ENCODE peak calls at places on chromosome 2, in ten cellular contexts. One of them, this sample, is unnamed.

GRCh38 chr2:229343661-229344060 is 72.6 kb upstream of the PID1 start:
- DNase-seq in T1000: no peak
- DNase-seq in iPS DF 19.7: no peak
- DNase-seq in T-cell: no peak
- DNase-seq in fibroblast of lung: no peak
- DNase-seq in HTR-8/SVneo: no peak
- DNase-seq in ELR: no peak
- DNase-seq in frontal cortex: no peak
- DNase-seq in activated CD4-positive, alpha-beta T cell treated with anti-CD3 and anti-CD28 coated beads, Interleukin-2, amount 50 U/mL, for 48 hours: no peak
- DNase-seq in lower leg skin: no peak
- DNase-seq in this sample: peak; percentile 48

GRCh38 chr2:123518387-123518786 is 506.7 kb upstream of the CNTNAP5 start:
- DNase-seq in fibroblast of lung: peak; percentile 50
- DNase-seq in T-cell: no peak
- DNase-seq in lower leg skin: no peak
- DNase-seq in iPS DF 19.7: no peak
- DNase-seq in ELR: peak; percentile 36
- DNase-seq in activated CD4-positive, alpha-beta T cell treated with anti-CD3 and anti-CD28 coated beads, Interleukin-2, amount 50 U/mL, for 48 hours: no peak
- DNase-seq in HTR-8/SVneo: no peak
- DNase-seq in T1000: no peak
- DNase-seq in frontal cortex: no peak
- DNase-seq in this sample: peak; percentile 56

GRCh38 chr2:20580690-20581437 is 70.0 kb downstream of the HS1BP3 start:
- DNase-seq in frontal cortex: no peak
- DNase-seq in T-cell: no peak
- DNase-seq in T1000: no peak
- DNase-seq in ELR: peak; percentile 60
- DNase-seq in fibroblast of lung: no peak
- DNase-seq in iPS DF 19.7: no peak
- DNase-seq in HTR-8/SVneo: no peak
- DNase-seq in activated CD4-positive, alpha-beta T cell treated with anti-CD3 and anti-CD28 coated beads, Interleukin-2, amount 50 U/mL, for 48 hours: no peak
- DNase-seq in lower leg skin: no peak
- DNase-seq in this sample: no peak

GRCh38 chr2:118738524-118739308 is 108.7 kb downstream of the EN1 start:
- DNase-seq in T1000: no peak
- DNase-seq in fibroblast of lung: peak; percentile 97
- DNase-seq in frontal cortex: no peak
- DNase-seq in ELR: peak; percentile 95
- DNase-seq in activated CD4-positive, alpha-beta T cell treated with anti-CD3 and anti-CD28 coated beads, Interleukin-2, amount 50 U/mL, for 48 hours: no peak
- DNase-seq in T-cell: no peak
- DNase-seq in HTR-8/SVneo: peak; percentile 31
- DNase-seq in iPS DF 19.7: peak; percentile 25
- DNase-seq in lower leg skin: peak; percentile 86
- DNase-seq in this sample: peak; percentile 90

GRCh38 chr2:66305714-66306113 is 129.2 kb upstream of the MEIS1 start:
- DNase-seq in HTR-8/SVneo: no peak
- DNase-seq in iPS DF 19.7: no peak
- DNase-seq in T1000: no peak
- DNase-seq in activated CD4-positive, alpha-beta T cell treated with anti-CD3 and anti-CD28 coated beads, Interleukin-2, amount 50 U/mL, for 48 hours: no peak
- DNase-seq in lower leg skin: peak; percentile 93
- DNase-seq in fibroblast of lung: peak; percentile 89
- DNase-seq in ELR: no peak
- DNase-seq in frontal cortex: peak; percentile 21
- DNase-seq in T-cell: no peak
- DNase-seq in this sample: peak; percentile 62

GRCh38 chr2:181752301-181752700 is 72.0 kb upstream of the NEUROD1 start:
- DNase-seq in frontal cortex: no peak
- DNase-seq in HTR-8/SVneo: no peak
- DNase-seq in fibroblast of lung: no peak
- DNase-seq in T1000: no peak
- DNase-seq in iPS DF 19.7: no peak
- DNase-seq in T-cell: no peak
- DNase-seq in lower leg skin: no peak
- DNase-seq in ELR: no peak
- DNase-seq in activated CD4-positive, alpha-beta T cell treated with anti-CD3 and anti-CD28 coated beads, Interleukin-2, amount 50 U/mL, for 48 hours: no peak
- DNase-seq in this sample: peak; percentile 28

GRCh38 chr2:72989770-72990556 is 72.6 kb downstream of the EMX1 start:
- DNase-seq in fibroblast of lung: peak; percentile 21
- DNase-seq in HTR-8/SVneo: no peak
- DNase-seq in T1000: no peak
- DNase-seq in T-cell: no peak
- DNase-seq in iPS DF 19.7: no peak
- DNase-seq in frontal cortex: no peak
- DNase-seq in ELR: no peak
- DNase-seq in lower leg skin: peak; percentile 82
- DNase-seq in activated CD4-positive, alpha-beta T cell treated with anti-CD3 and anti-CD28 coated beads, Interleukin-2, amount 50 U/mL, for 48 hours: no peak
- DNase-seq in this sample: no peak

GRCh38 chr2:181822097-181822496 is 69.4 kb upstream of the ITPRID2 start:
- DNase-seq in ELR: no peak
- DNase-seq in iPS DF 19.7: no peak
- DNase-seq in frontal cortex: no peak
- DNase-seq in lower leg skin: no peak
- DNase-seq in HTR-8/SVneo: no peak
- DNase-seq in T1000: no peak
- DNase-seq in T-cell: no peak
- DNase-seq in fibroblast of lung: no peak
- DNase-seq in activated CD4-positive, alpha-beta T cell treated with anti-CD3 and anti-CD28 coated beads, Interleukin-2, amount 50 U/mL, for 48 hours: no peak
- DNase-seq in this sample: no peak

GRCh38 chr2:72788756-72789155 is 37.1 kb downstream of the EXOC6B start:
- DNase-seq in frontal cortex: no peak
- DNase-seq in HTR-8/SVneo: no peak
- DNase-seq in lower leg skin: no peak
- DNase-seq in iPS DF 19.7: no peak
- DNase-seq in activated CD4-positive, alpha-beta T cell treated with anti-CD3 and anti-CD28 coated beads, Interleukin-2, amount 50 U/mL, for 48 hours: no peak
- DNase-seq in T1000: no peak
- DNase-seq in ELR: peak; percentile 73
- DNase-seq in fibroblast of lung: peak; percentile 67
- DNase-seq in T-cell: no peak
- DNase-seq in this sample: peak; percentile 55

GRCh38 chr2:191486584-191487320 is 191.2 kb upstream of the NABP1 start:
- DNase-seq in frontal cortex: no peak
- DNase-seq in fibroblast of lung: peak; percentile 93
- DNase-seq in T-cell: no peak
- DNase-seq in T1000: peak; percentile 72
- DNase-seq in lower leg skin: no peak
- DNase-seq in ELR: peak; percentile 99
- DNase-seq in iPS DF 19.7: no peak
- DNase-seq in HTR-8/SVneo: peak; percentile 87
- DNase-seq in activated CD4-positive, alpha-beta T cell treated with anti-CD3 and anti-CD28 coated beads, Interleukin-2, amount 50 U/mL, for 48 hours: peak; percentile 6
- DNase-seq in this sample: peak; percentile 99

GRCh38 chr2:79596403-79596802 is 83.6 kb downstream of the CTNNA2 start:
- DNase-seq in HTR-8/SVneo: no peak
- DNase-seq in ELR: no peak
- DNase-seq in activated CD4-positive, alpha-beta T cell treated with anti-CD3 and anti-CD28 coated beads, Interleukin-2, amount 50 U/mL, for 48 hours: no peak
- DNase-seq in T-cell: no peak
- DNase-seq in T1000: no peak
- DNase-seq in frontal cortex: no peak
- DNase-seq in lower leg skin: no peak
- DNase-seq in iPS DF 19.7: no peak
- DNase-seq in fibroblast of lung: no peak
- DNase-seq in this sample: no peak

GRCh38 chr2:132540166-132540565 is 123.6 kb downstream of the GPR39 start:
- DNase-seq in T1000: no peak
- DNase-seq in iPS DF 19.7: no peak
- DNase-seq in activated CD4-positive, alpha-beta T cell treated with anti-CD3 and anti-CD28 coated beads, Interleukin-2, amount 50 U/mL, for 48 hours: no peak
- DNase-seq in fibroblast of lung: no peak
- DNase-seq in frontal cortex: no peak
- DNase-seq in HTR-8/SVneo: no peak
- DNase-seq in T-cell: no peak
- DNase-seq in lower leg skin: no peak
- DNase-seq in ELR: no peak
- DNase-seq in this sample: no peak

GRCh38 chr2:166419616-166419934 is 43.8 kb upstream of the SCN9A start:
- DNase-seq in iPS DF 19.7: no peak
- DNase-seq in fibroblast of lung: peak; percentile 75
- DNase-seq in ELR: peak; percentile 74
- DNase-seq in lower leg skin: no peak
- DNase-seq in T1000: no peak
- DNase-seq in T-cell: no peak
- DNase-seq in activated CD4-positive, alpha-beta T cell treated with anti-CD3 and anti-CD28 coated beads, Interleukin-2, amount 50 U/mL, for 48 hours: no peak
- DNase-seq in frontal cortex: no peak
- DNase-seq in HTR-8/SVneo: no peak
- DNase-seq in this sample: peak; percentile 39

GRCh38 chr2:88880441-88880953 is 189.0 kb downstream of the RPIA start:
- DNase-seq in iPS DF 19.7: no peak
- DNase-seq in frontal cortex: no peak
- DNase-seq in T1000: peak; percentile 10
- DNase-seq in activated CD4-positive, alpha-beta T cell treated with anti-CD3 and anti-CD28 coated beads, Interleukin-2, amount 50 U/mL, for 48 hours: peak; percentile 14
- DNase-seq in T-cell: no peak
- DNase-seq in lower leg skin: no peak
- DNase-seq in HTR-8/SVneo: peak; percentile 53
- DNase-seq in ELR: peak; percentile 69
- DNase-seq in fibroblast of lung: peak; percentile 57
- DNase-seq in this sample: peak; percentile 70

GRCh38 chr2:236955675-236956618 is 129.7 kb upstream of the COPS8 start:
- DNase-seq in T-cell: no peak
- DNase-seq in lower leg skin: peak; percentile 20
- DNase-seq in ELR: no peak
- DNase-seq in T1000: peak; percentile 9
- DNase-seq in activated CD4-positive, alpha-beta T cell treated with anti-CD3 and anti-CD28 coated beads, Interleukin-2, amount 50 U/mL, for 48 hours: no peak
- DNase-seq in HTR-8/SVneo: no peak
- DNase-seq in iPS DF 19.7: no peak
- DNase-seq in fibroblast of lung: no peak
- DNase-seq in frontal cortex: no peak
- DNase-seq in this sample: peak; percentile 92

GRCh38 chr2:27408601-27409320 is 630 bp downstream of the PPM1G start:
- DNase-seq in ELR: peak; percentile 55
- DNase-seq in activated CD4-positive, alpha-beta T cell treated with anti-CD3 and anti-CD28 coated beads, Interleukin-2, amount 50 U/mL, for 48 hours: peak; percentile 20
- DNase-seq in T1000: no peak
- DNase-seq in fibroblast of lung: no peak
- DNase-seq in frontal cortex: no peak
- DNase-seq in T-cell: no peak
- DNase-seq in HTR-8/SVneo: peak; percentile 41
- DNase-seq in lower leg skin: no peak
- DNase-seq in iPS DF 19.7: no peak
- DNase-seq in this sample: peak; percentile 25

GRCh38 chr2:15993232-15993610 is 52.9 kb downstream of the MYCN start:
- DNase-seq in ELR: no peak
- DNase-seq in frontal cortex: no peak
- DNase-seq in lower leg skin: no peak
- DNase-seq in fibroblast of lung: no peak
- DNase-seq in HTR-8/SVneo: no peak
- DNase-seq in iPS DF 19.7: no peak
- DNase-seq in T-cell: no peak
- DNase-seq in T1000: no peak
- DNase-seq in activated CD4-positive, alpha-beta T cell treated with anti-CD3 and anti-CD28 coated beads, Interleukin-2, amount 50 U/mL, for 48 hours: no peak
- DNase-seq in this sample: no peak

GRCh38 chr2:223735659-223736244 is 101.6 kb downstream of the AP1S3 start:
- DNase-seq in ELR: peak; percentile 93
- DNase-seq in lower leg skin: no peak
- DNase-seq in frontal cortex: no peak
- DNase-seq in T1000: no peak
- DNase-seq in T-cell: no peak
- DNase-seq in fibroblast of lung: peak; percentile 66
- DNase-seq in iPS DF 19.7: no peak
- DNase-seq in HTR-8/SVneo: peak; percentile 47
- DNase-seq in activated CD4-positive, alpha-beta T cell treated with anti-CD3 and anti-CD28 coated beads, Interleukin-2, amount 50 U/mL, for 48 hours: no peak
- DNase-seq in this sample: peak; percentile 66

GRCh38 chr2:187429989-187430388 is 18.1 kb downstream of the CALCRL start:
- DNase-seq in iPS DF 19.7: no peak
- DNase-seq in T-cell: no peak
- DNase-seq in fibroblast of lung: peak; percentile 50
- DNase-seq in activated CD4-positive, alpha-beta T cell treated with anti-CD3 and anti-CD28 coated beads, Interleukin-2, amount 50 U/mL, for 48 hours: no peak
- DNase-seq in ELR: peak; percentile 85
- DNase-seq in frontal cortex: no peak
- DNase-seq in HTR-8/SVneo: peak; percentile 5
- DNase-seq in lower leg skin: no peak
- DNase-seq in T1000: no peak
- DNase-seq in this sample: peak; percentile 40

GRCh38 chr2:8819948-8820347 is 17.5 kb downstream of the KIDINS220 start:
- DNase-seq in activated CD4-positive, alpha-beta T cell treated with anti-CD3 and anti-CD28 coated beads, Interleukin-2, amount 50 U/mL, for 48 hours: no peak
- DNase-seq in T-cell: no peak
- DNase-seq in T1000: no peak
- DNase-seq in HTR-8/SVneo: no peak
- DNase-seq in iPS DF 19.7: no peak
- DNase-seq in frontal cortex: no peak
- DNase-seq in fibroblast of lung: no peak
- DNase-seq in ELR: no peak
- DNase-seq in lower leg skin: no peak
- DNase-seq in this sample: no peak

GRCh38 chr2:10548626-10549025 is 100.5 kb upstream of the ODC1 start:
- DNase-seq in T-cell: no peak
- DNase-seq in activated CD4-positive, alpha-beta T cell treated with anti-CD3 and anti-CD28 coated beads, Interleukin-2, amount 50 U/mL, for 48 hours: no peak
- DNase-seq in lower leg skin: no peak
- DNase-seq in frontal cortex: no peak
- DNase-seq in iPS DF 19.7: no peak
- DNase-seq in T1000: no peak
- DNase-seq in fibroblast of lung: peak; percentile 65
- DNase-seq in ELR: peak; percentile 69
- DNase-seq in HTR-8/SVneo: no peak
- DNase-seq in this sample: no peak

GRCh38 chr2:11022064-11022463 is 110.3 kb downstream of the KCNF1 start:
- DNase-seq in frontal cortex: no peak
- DNase-seq in activated CD4-positive, alpha-beta T cell treated with anti-CD3 and anti-CD28 coated beads, Interleukin-2, amount 50 U/mL, for 48 hours: no peak
- DNase-seq in fibroblast of lung: no peak
- DNase-seq in ELR: no peak
- DNase-seq in HTR-8/SVneo: no peak
- DNase-seq in iPS DF 19.7: no peak
- DNase-seq in T-cell: no peak
- DNase-seq in lower leg skin: peak; percentile 49
- DNase-seq in T1000: no peak
- DNase-seq in this sample: no peak